ENCODE peak calls at places on chromosomes 2 and 18, in five cellular contexts. M is naive thymus-derived CD4-positive, alpha-beta T cell; F is GM06990; A is H7; G is psoas muscle. K is an unnamed sample. For H3K27me3, the result is how much of the 10 kb centered on the place peaks cover.

GRCh38 chr2:206064077-206064476 is 21.9 kb downstream of the INO80D start:
- DNase-seq in M (no peak), F (no peak), A (no peak), G (no peak), K (no peak)

GRCh38 chr18:75167759-75168211 is 41.2 kb downstream of the PTGR3 start:
- DNase-seq in M (no peak), F (no peak), A (no peak), G (no peak), K (peak)

GRCh38 chr18:59639821-59640220 is 57.4 kb downstream of the CCBE1 start:
- DNase-seq in M (no peak), F (no peak), A (no peak), G (no peak), K (no peak)

GRCh38 chr2:43102366-43103092 is 123.9 kb downstream of the ZFP36L2 start:
- DNase-seq in M (no peak), F (no peak), A (peak), G (peak), K (peak)

GRCh38 chr2:8403871-8404270 is 278.0 kb upstream of the ID2 start:
- DNase-seq in M (no peak), F (no peak), A (no peak), G (no peak), K (no peak)

GRCh38 chr2:218992703-218993344 is 398 bp downstream of the CRYBA2 start:
- DNase-seq in M (no peak), F (no peak), A (peak), G (peak), K (peak)

GRCh38 chr2:146363731-146364130 is 1481.1 kb upstream of the ACVR2A start:
- DNase-seq in M (no peak), F (no peak), A (no peak), G (no peak), K (no peak)

GRCh38 chr2:138615257-138615656 is 113.7 kb downstream of the SPOPL start:
- DNase-seq in M (no peak), F (no peak), A (no peak), G (no peak), K (no peak)

GRCh38 chr2:68330691-68331090 is 10.9 kb upstream of the CNRIP1 start:
- DNase-seq in M (no peak), F (no peak), A (no peak), G (no peak), K (no peak)

GRCh38 chr2:57141269-57141668 is 905.3 kb upstream of the VRK2 start:
- DNase-seq in M (no peak), F (no peak), A (no peak), G (no peak), K (no peak)

GRCh38 chr2:172429351-172429968 is 2.1 kb downstream of the ITGA6 start:
- DNase-seq in M (peak), F (no peak), A (no peak), G (no peak), K (no peak)
- H3K27me3 ChIP-seq in M (under half), F (under half), A (under half), G (under half), K (under half)

DNA sequence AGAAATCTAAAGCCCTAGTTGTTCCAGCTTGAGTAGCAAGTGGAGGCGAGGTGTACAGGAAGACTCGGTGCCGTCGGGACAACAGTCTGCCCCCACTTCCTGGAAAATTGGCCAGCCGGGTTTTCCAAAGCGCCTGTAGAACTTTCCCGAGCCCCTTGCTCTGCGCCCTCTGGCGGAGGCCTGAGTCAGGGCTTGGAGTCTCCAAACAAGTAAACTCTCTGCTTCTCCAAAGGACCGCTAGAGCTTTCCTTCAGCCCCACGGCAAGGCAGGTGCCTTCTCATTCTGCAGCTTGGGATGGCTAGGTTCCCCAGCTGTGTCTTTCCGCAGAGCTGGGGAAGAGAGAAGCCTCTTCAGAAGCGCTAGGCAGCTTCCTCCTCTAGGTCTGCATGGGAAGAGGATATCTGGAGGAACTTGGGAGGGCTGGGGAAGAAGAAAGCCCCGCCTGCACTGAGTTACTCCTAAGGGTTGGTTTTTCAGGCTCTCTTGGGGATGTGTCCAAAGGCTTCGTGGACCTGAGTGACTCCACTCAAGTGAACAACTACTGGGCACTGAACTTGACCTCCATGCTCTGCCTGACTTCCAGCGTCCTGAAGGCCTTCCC is 729 bp downstream of the SPR start:
- DNase-seq in M (peak), F (peak), A (peak), G (peak), K (peak)
- H3K27me3 ChIP-seq in M (under half), F (under half), A (under half), G (under half), K (under half)

GRCh38 chr18:55906533-55906932 is 318.5 kb upstream of the TCF4 start:
- DNase-seq in M (no peak), F (no peak), A (no peak), G (no peak), K (no peak)
- H3K27me3 ChIP-seq in M (under half), F (under half), A (under half), G (under half), K (under half)

GRCh38 chr18:49558356-49558755 is 3.5 kb upstream of the LIPG start:
- DNase-seq in M (no peak), F (no peak), A (no peak), G (no peak), K (no peak)
- H3K27me3 ChIP-seq in M (under half), F (under half), A (under half), G (under half), K (under half)

GRCh38 chr2:201882353-201883095 is 76.2 kb downstream of the CDK15 start:
- DNase-seq in M (no peak), F (no peak), A (no peak), G (no peak), K (peak)
- H3K27me3 ChIP-seq in M (under half), F (under half), A (under half), G (under half), K (under half)

DNA sequence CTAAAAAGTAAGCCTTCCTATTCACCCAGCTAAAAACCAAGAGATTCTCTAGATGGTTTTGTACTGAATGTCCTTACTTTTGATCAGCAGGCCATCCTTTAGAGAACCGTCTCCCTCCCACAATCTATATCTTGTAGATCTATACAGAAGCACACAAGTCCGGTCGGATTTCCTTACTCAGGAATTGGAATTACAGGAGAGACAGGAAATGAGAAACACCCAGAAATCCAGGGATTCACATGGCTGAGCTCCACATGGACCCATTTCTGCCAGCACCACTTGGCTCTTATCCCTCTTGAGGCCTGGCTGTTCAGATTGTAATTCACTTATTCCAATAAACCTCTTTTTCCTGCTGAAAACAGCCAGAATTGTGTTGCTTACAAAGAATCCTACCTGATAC is 4.5 kb downstream of the OLA1 start:
- DNase-seq in M (no peak), F (no peak), A (no peak), G (no peak), K (no peak)
- H3K27me3 ChIP-seq in M (under half), F (under half), A (under half), G (under half), K (under half)

DNA sequence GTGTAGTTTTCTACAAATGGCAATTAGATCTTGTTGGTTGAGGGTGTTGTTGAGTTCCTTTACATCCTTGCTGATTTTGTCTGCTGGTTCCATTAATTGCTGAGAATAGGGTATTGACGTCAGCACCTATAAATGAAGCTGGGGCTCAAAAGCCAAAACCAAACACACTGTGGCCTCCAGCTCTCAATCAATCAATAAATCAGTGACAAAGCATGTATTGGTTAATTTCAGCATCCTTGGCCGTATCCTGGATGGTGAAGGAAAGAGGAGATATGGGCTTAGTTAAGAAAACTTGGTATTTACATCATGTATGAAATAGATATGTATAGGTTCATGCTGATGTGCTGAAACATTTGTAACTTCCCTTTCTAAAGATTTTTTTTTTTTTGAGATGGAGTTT is 13.2 kb upstream of the APOB start:
- DNase-seq in M (no peak), F (no peak), A (no peak), G (no peak), K (no peak)
- H3K27me3 ChIP-seq in M (under half), F (under half), A (under half), G (under half), K (under half)